ENCODE peak calls at places on chromosomes 13 and 19, in nine cellular contexts. O is Calu3; Q is hepatic stellate cell; V is stimulated activated CD4-positive, alpha-beta T cell treated with anti-CD3 and anti-CD28 coated beads, Interleukin-4, amount 100 ng/mL, for 4 hours; N is amniotic stem cell; H is fibroblast of the aortic adventitia; A is GM19239; D is substantia nigra; X is brain microvascular endothelial cell. I is an unnamed sample.

GRCh38 chr13:113754242-113754641 is 4.8 kb upstream of the TMEM255B start:
- DNase-seq in D (no peak), O (no peak), A (no peak), N (no peak), X (no peak), V (no peak), Q (no peak), H (no peak), I (no peak)

GRCh38 chr13:99215466-99215865 is 14.8 kb downstream of the UBAC2 start:
- DNase-seq in O (no peak), N (no peak), H (no peak), Q (no peak), A (no peak), X (no peak), V (peak; percentile 58), D (no peak), I (no peak)

GRCh38 chr13:100124265-100124664 is 35.4 kb downstream of the PCCA start:
- DNase-seq in D (no peak), X (peak; percentile 60), H (no peak), Q (no peak), N (no peak), V (no peak), O (no peak), A (no peak), I (peak; percentile 38)

GRCh38 chr13:98802999-98803666 is 50.7 kb upstream of the SLC15A1 start:
- DNase-seq in V (no peak), X (no peak), H (no peak), Q (no peak), O (no peak), N (no peak), A (no peak), D (no peak), I (no peak)

GRCh38 chr19:41339936-41340335 is 13.8 kb downstream of the TGFB1 start:
- DNase-seq in D (no peak), Q (peak; percentile 78), A (no peak), X (no peak), N (peak; percentile 31), V (no peak), O (no peak), H (peak; percentile 66), I (peak; percentile 48)

GRCh38 chr19:40443930-40444180 is 280 bp downstream of the SERTAD3 start:
- DNase-seq in Q (peak; percentile 29), H (peak; percentile 21), V (no peak), N (no peak), D (no peak), X (no peak), A (no peak), O (no peak), I (no peak)

GRCh38 chr19:29524201-29524911 is 1.4 kb upstream of the VSTM2B start:
- DNase-seq in N (no peak), X (no peak), H (no peak), O (no peak), V (no peak), Q (no peak), A (no peak), D (peak; percentile 56), I (no peak)

GRCh38 chr19:10292206-10292788 is 2.5 kb downstream of the ICAM5 start:
- DNase-seq in H (peak; percentile 25), X (no peak), D (no peak), N (peak; percentile 55), Q (peak; percentile 90), A (peak; percentile 70), O (peak; percentile 89), V (peak; percentile 65), I (no peak)

GRCh38 chr13:105982219-105982618 is 553.2 kb downstream of the EFNB2 start:
- DNase-seq in O (no peak), D (no peak), A (no peak), X (no peak), V (no peak), N (no peak), H (no peak), Q (no peak), I (no peak)

GRCh38 chr19:34317311-34317927 is 47.6 kb upstream of the GPI start:
- DNase-seq in D (no peak), A (no peak), O (no peak), V (peak; percentile 7), Q (no peak), H (no peak), N (no peak), X (no peak), I (peak; percentile 37)

GRCh38 chr13:42233726-42234125 is 38.2 kb upstream of the AKAP11 start:
- DNase-seq in O (no peak), D (no peak), A (no peak), N (no peak), Q (no peak), V (no peak), H (no peak), X (no peak), I (no peak)

GRCh38 chr19:1685046-1685445 is 32.6 kb upstream of the TCF3 start:
- DNase-seq in A (no peak), O (no peak), D (no peak), H (no peak), X (no peak), Q (no peak), V (no peak), N (no peak), I (no peak)

GRCh38 chr19:6774821-6775707 is 2.6 kb downstream of the VAV1 start:
- DNase-seq in V (no peak), A (no peak), X (no peak), D (no peak), N (no peak), Q (no peak), H (peak; percentile 10), O (no peak), I (no peak)

GRCh38 chr13:113538689-113539058 is 45.9 kb upstream of the TFDP1 start:
- DNase-seq in V (no peak), O (no peak), H (no peak), Q (no peak), X (no peak), A (no peak), D (no peak), N (no peak), I (no peak)

GRCh38 chr13:32911506-32911905 is 104.7 kb upstream of the KL start:
- DNase-seq in Q (peak; percentile 67), V (peak; percentile 3), O (peak; percentile 16), A (peak; percentile 44), H (peak; percentile 26), X (peak; percentile 51), D (no peak), N (no peak), I (no peak)

GRCh38 chr19:17092696-17093095 is 17.1 kb downstream of the MYO9B start:
- DNase-seq in A (no peak), N (no peak), X (no peak), D (no peak), V (no peak), H (no peak), Q (no peak), O (no peak), I (no peak)

GRCh38 chr13:106187092-106187491 is 348.4 kb downstream of the EFNB2 start:
- DNase-seq in O (no peak), A (no peak), H (no peak), X (no peak), D (no peak), N (no peak), V (no peak), Q (no peak), I (peak; percentile 32)